ENCODE peak calls at places on chromosomes 11 and 22, in ten cellular contexts. Z is sigmoid colon; W is neuronal stem cell; Y is CD8-positive, alpha-beta memory T cell; F is A549; B is heart right ventricle; P is kidney; V is cardiac muscle cell; J is neural progenitor cell; D is testis. S is an unnamed sample.

GRCh38 chr22:40193429-40194421 is 16.0 kb downstream of the TNRC6B start:
- DNase-seq in Z (no peak), W (no peak), Y (no peak), F (peak; percentile 29), B (no peak), P (no peak), V (peak; percentile 69), J (peak; percentile 55), D (peak; percentile 50), S (peak; percentile 68)

GRCh38 chr11:130738618-130739017 is 177.7 kb downstream of the SNX19 start:
- DNase-seq in Z (no peak), W (no peak), Y (no peak), F (no peak), B (no peak), P (no peak), V (peak; percentile 25), J (no peak), D (no peak), S (no peak)

GRCh38 chr11:64401775-64402174 is 42.8 kb downstream of the RPS6KA4 start:
- DNase-seq in Z (no peak), W (no peak), Y (no peak), F (no peak), B (no peak), P (no peak), V (no peak), J (no peak), D (no peak), S (no peak)

GRCh38 chr22:31106001-31106571 is 1.3 kb downstream of the SELENOM start:
- DNase-seq in Z (peak; percentile 84), W (no peak), Y (no peak), F (peak; percentile 19), B (peak; percentile 13), P (no peak), V (no peak), J (no peak), D (no peak), S (peak; percentile 86)

GRCh38 chr22:27866136-27867091 is 52.6 kb downstream of the PITPNB start:
- DNase-seq in Z (peak; percentile 89), W (no peak), Y (no peak), F (peak; percentile 74), B (no peak), P (no peak), V (peak; percentile 90), J (no peak), D (peak; percentile 74), S (no peak)

GRCh38 chr22:39932918-39933649 is 27.1 kb upstream of the TMA7B start:
- DNase-seq in Z (no peak), W (peak; percentile 69), Y (peak; percentile 69), F (peak; percentile 22), B (no peak), P (no peak), V (peak; percentile 53), J (peak; percentile 90), D (no peak), S (no peak)

GRCh38 chr11:9280655-9281301 is 15.6 kb upstream of the DENND5A start:
- DNase-seq in Z (no peak), W (no peak), Y (peak; percentile 75), F (no peak), B (no peak), P (no peak), V (peak; percentile 78), J (no peak), D (no peak), S (peak; percentile 69)

GRCh38 chr11:31375866-31376265 is 6.2 kb downstream of the DNAJC24 start:
- DNase-seq in Z (no peak), W (no peak), Y (no peak), F (no peak), B (no peak), P (no peak), V (no peak), J (no peak), D (no peak), S (no peak)

GRCh38 chr22:50261615-50262459 is at the start of gene MAPK12:
- DNase-seq in Z (no peak), W (peak; percentile 71), Y (no peak), F (no peak), B (peak; percentile 59), P (no peak), V (peak; percentile 68), J (peak; percentile 87), D (no peak), S (peak; percentile 98)

GRCh38 chr22:25875461-25875860 is 133.5 kb downstream of the MYO18B start:
- DNase-seq in Z (no peak), W (no peak), Y (no peak), F (no peak), B (no peak), P (no peak), V (no peak), J (no peak), D (no peak), S (no peak)

DNA sequence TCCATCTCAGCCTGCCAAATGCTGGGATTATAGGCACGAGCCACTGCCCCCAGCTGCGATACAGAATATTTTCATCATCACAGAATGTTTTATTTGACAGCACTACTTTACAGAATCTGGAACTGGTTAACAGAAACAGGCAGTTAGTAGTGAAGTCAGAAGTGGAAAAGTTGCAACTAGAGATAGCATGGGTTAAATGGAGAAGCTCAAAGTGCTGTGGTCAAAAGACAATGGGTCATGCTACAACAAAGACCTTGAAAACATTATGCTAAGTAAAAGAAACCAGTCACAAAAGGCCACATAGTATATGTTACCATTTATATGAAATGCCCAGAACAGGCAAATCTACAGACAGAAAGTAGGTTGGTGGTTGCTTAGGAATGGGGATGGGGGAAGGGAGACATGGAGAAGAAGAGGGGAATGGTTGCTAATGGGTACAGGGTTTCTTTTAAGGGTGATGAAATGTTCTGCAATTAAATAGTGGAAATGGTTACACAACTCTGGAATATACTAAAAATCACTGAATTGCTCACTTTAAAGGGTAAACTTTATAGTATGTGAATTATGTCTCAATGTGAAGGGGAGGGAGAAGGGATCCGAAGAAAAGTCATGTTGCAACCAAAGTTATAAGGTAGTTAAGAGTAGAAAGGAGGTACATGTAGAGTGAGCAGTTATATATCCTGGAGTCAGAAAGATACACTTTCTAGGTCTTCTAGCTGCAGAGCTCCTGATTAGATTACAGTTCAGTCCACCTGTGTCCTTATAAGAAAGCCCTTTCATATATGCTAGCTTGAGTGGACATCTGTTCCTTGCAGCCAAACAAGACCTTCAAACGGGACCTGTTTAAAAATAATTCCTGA is 46.3 kb upstream of the RAPSN start:
- DNase-seq in Z (no peak), W (no peak), Y (no peak), F (no peak), B (no peak), P (no peak), V (peak; percentile 83), J (no peak), D (no peak), S (no peak)
- H3K4me1 ChIP-seq in Z (peaks cover 46% of the 10 kb centered on the region), W (peaks cover 6% of the 10 kb centered on the region), Y (peaks cover 6% of the 10 kb centered on the region), F (peaks cover 12% of the 10 kb centered on the region), B (peaks cover 72% of the 10 kb centered on the region), P (peaks cover 30% of the 10 kb centered on the region), V (peaks cover 37% of the 10 kb centered on the region), J (peaks cover 12% of the 10 kb centered on the region), D (peaks cover 30% of the 10 kb centered on the region), S (peaks cover 9% of the 10 kb centered on the region)

GRCh38 chr11:6321356-6321755 is 1.1 kb upstream of the CAVIN3 start:
- DNase-seq in Z (peak; percentile 69), W (no peak), Y (no peak), F (no peak), B (no peak), P (no peak), V (no peak), J (peak; percentile 14), D (no peak), S (no peak)

GRCh38 chr11:6320411-6321207 is at the start of gene CAVIN3:
- DNase-seq in Z (peak; percentile 94), W (peak; percentile 59), Y (no peak), F (peak; percentile 51), B (peak; percentile 90), P (peak; percentile 94), V (peak; percentile 89), J (peak; percentile 73), D (peak; percentile 82), S (peak; percentile 91)

GRCh38 chr11:6326303-6326702 is 6.0 kb upstream of the CAVIN3 start:
- DNase-seq in Z (no peak), W (no peak), Y (no peak), F (no peak), B (no peak), P (no peak), V (no peak), J (no peak), D (no peak), S (no peak)

GRCh38 chr11:6321961-6322362 is 1.7 kb upstream of the CAVIN3 start:
- DNase-seq in Z (no peak), W (peak; percentile 27), Y (no peak), F (no peak), B (no peak), P (no peak), V (peak; percentile 60), J (peak; percentile 67), D (no peak), S (peak; percentile 81)

GRCh38 chr11:6323291-6323905 is 3.1 kb upstream of the CAVIN3 start:
- DNase-seq in Z (no peak), W (no peak), Y (no peak), F (no peak), B (no peak), P (no peak), V (no peak), J (no peak), D (no peak), S (no peak)
- H3K4me1 ChIP-seq in Z (peaks cover 31% of the 10 kb centered on the region), W (peaks cover 29% of the 10 kb centered on the region), Y (no peaks in the 10 kb centered on the region), F (peaks cover 15% of the 10 kb centered on the region), B (peaks cover 64% of the 10 kb centered on the region), P (no peaks in the 10 kb centered on the region), V (peaks cover 24% of the 10 kb centered on the region), J (peaks cover 54% of the 10 kb centered on the region), D (peaks cover 19% of the 10 kb centered on the region), S (peaks cover 34% of the 10 kb centered on the region)

DNA sequence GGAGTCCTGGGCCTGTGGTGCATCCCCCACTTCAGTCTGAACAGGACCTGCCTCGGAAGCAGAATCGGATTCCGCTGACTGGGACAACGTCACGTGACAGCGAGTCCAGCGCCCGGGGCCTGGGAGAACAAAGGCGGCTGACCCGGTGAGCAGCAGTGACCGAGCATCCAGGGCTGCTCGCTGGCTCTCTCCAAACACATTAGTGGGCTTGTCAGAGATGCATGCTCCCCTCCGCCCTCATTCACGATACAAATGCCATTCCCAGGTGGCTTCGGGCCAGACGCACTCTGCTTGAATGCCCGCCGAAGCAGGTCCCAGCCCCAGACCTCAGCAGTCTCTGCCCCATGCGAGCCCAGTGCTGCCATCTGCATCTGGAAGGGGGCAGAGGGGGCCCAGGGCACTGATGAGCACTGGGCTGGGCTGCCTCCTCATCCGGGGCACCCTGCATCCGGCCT is 91.0 kb downstream of the WNT7B start:
- DNase-seq in Z (peak; percentile 48), W (no peak), Y (no peak), F (no peak), B (no peak), P (peak; percentile 74), V (no peak), J (no peak), D (no peak), S (peak; percentile 57)
- H3K4me1 ChIP-seq in Z (peaks cover 8% of the 10 kb centered on the region), W (peaks cover 38% of the 10 kb centered on the region), Y (no peaks in the 10 kb centered on the region), F (no peaks in the 10 kb centered on the region), B (peaks cover 3% of the 10 kb centered on the region), P (no peaks in the 10 kb centered on the region), V (no peaks in the 10 kb centered on the region), J (peaks cover 7% of the 10 kb centered on the region), D (no peaks in the 10 kb centered on the region), S (no peaks in the 10 kb centered on the region)

DNA sequence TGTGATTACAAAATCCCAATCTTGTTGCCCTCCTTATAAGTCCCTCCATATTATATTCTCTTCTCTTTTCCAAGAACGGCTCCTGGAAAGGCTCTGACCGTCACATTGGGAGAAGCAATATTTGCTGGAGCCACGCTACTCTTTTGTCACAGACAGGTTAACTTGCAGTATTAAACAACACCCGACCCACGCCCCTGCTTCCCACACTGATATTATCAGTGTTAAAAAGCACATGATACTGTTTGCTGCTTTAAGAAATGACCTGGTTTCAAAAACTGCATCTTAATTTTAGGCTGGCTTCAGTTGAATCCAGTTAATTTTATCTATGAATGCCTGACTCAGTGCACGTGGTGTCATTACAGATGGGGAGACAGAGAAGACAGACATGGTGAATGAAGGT is 3.1 kb downstream of the FLI1 start:
- DNase-seq in Z (no peak), W (no peak), Y (no peak), F (no peak), B (no peak), P (no peak), V (no peak), J (no peak), D (no peak), S (no peak)
- H3K4me1 ChIP-seq in Z (peaks cover 30% of the 10 kb centered on the region), W (peaks cover 4% of the 10 kb centered on the region), Y (peaks cover 66% of the 10 kb centered on the region), F (peaks cover 2% of the 10 kb centered on the region), B (peaks cover 71% of the 10 kb centered on the region), P (peaks cover 5% of the 10 kb centered on the region), V (peaks cover 8% of the 10 kb centered on the region), J (peaks cover 28% of the 10 kb centered on the region), D (peaks cover 20% of the 10 kb centered on the region), S (peaks cover 13% of the 10 kb centered on the region)